ENCODE peak calls at places on chromosomes 7 and 10, in five cellular contexts. One of them, this sample, is unnamed.

GRCh38 chr7:28448708-28449107 is 36.4 kb downstream of the CREB5 start:
- DNase-seq in heart left ventricle: no peak
- DNase-seq in H54: no peak
- DNase-seq in stomach: no peak
- DNase-seq in tibial nerve: no peak
- DNase-seq in this sample: no peak

GRCh38 chr7:66929935-66930334 is 8.9 kb downstream of the TMEM248 start:
- DNase-seq in heart left ventricle: no peak
- DNase-seq in tibial nerve: no peak
- DNase-seq in H54: no peak
- DNase-seq in stomach: no peak
- DNase-seq in this sample: no peak

GRCh38 chr10:117892681-117893220 is 154.0 kb downstream of the RAB11FIP2 start:
- DNase-seq in heart left ventricle: no peak
- DNase-seq in stomach: no peak
- DNase-seq in H54: no peak
- DNase-seq in tibial nerve: no peak
- DNase-seq in this sample: no peak

GRCh38 chr7:2405601-2406345 is 2.4 kb downstream of the CHST12 start:
- DNase-seq in heart left ventricle: no peak
- DNase-seq in stomach: no peak
- DNase-seq in H54: no peak
- DNase-seq in tibial nerve: no peak
- DNase-seq in this sample: no peak

GRCh38 chr7:45593877-45594276 is 19.7 kb downstream of the ADCY1 start:
- DNase-seq in stomach: peak
- DNase-seq in H54: no peak
- DNase-seq in tibial nerve: no peak
- DNase-seq in heart left ventricle: no peak
- DNase-seq in this sample: no peak

GRCh38 chr10:51894752-51895151 is 195.4 kb upstream of the CSTF2T start:
- DNase-seq in heart left ventricle: no peak
- DNase-seq in stomach: no peak
- DNase-seq in H54: no peak
- DNase-seq in tibial nerve: no peak
- DNase-seq in this sample: no peak

GRCh38 chr7:24419070-24419469 is 135.1 kb downstream of the NPY start:
- DNase-seq in heart left ventricle: no peak
- DNase-seq in tibial nerve: no peak
- DNase-seq in H54: no peak
- DNase-seq in stomach: no peak
- DNase-seq in this sample: no peak

GRCh38 chr7:587769-588168 is 68.1 kb upstream of the PDGFA start:
- DNase-seq in stomach: no peak
- DNase-seq in H54: no peak
- DNase-seq in tibial nerve: no peak
- DNase-seq in heart left ventricle: peak
- DNase-seq in this sample: no peak

GRCh38 chr7:42175834-42176745 is 60.9 kb downstream of the GLI3 start:
- DNase-seq in tibial nerve: no peak
- DNase-seq in stomach: no peak
- DNase-seq in heart left ventricle: no peak
- DNase-seq in H54: no peak
- DNase-seq in this sample: no peak

GRCh38 chr10:70858759-70859158 is 29.6 kb downstream of the PCBD1 start:
- DNase-seq in heart left ventricle: no peak
- DNase-seq in stomach: no peak
- DNase-seq in tibial nerve: no peak
- DNase-seq in H54: no peak
- DNase-seq in this sample: no peak

GRCh38 chr10:100490531-100490930 is 27.7 kb downstream of the WNT8B start:
- DNase-seq in H54: no peak
- DNase-seq in heart left ventricle: no peak
- DNase-seq in stomach: no peak
- DNase-seq in tibial nerve: no peak
- DNase-seq in this sample: no peak

GRCh38 chr7:74017122-74017521 is 10.9 kb upstream of the ELN start:
- DNase-seq in H54: no peak
- DNase-seq in stomach: no peak
- DNase-seq in heart left ventricle: no peak
- DNase-seq in tibial nerve: no peak
- DNase-seq in this sample: no peak

GRCh38 chr7:44380831-44381493 is 55.6 kb upstream of the CAMK2B start:
- DNase-seq in tibial nerve: no peak
- DNase-seq in heart left ventricle: peak
- DNase-seq in stomach: peak
- DNase-seq in H54: peak
- DNase-seq in this sample: peak

GRCh38 chr7:128030999-128031681 is at the start of gene LRRC4:
- DNase-seq in heart left ventricle: peak
- DNase-seq in tibial nerve: no peak
- DNase-seq in H54: no peak
- DNase-seq in stomach: peak
- DNase-seq in this sample: no peak

GRCh38 chr7:128033246-128033645 is 2.0 kb upstream of the LRRC4 start:
- DNase-seq in stomach: no peak
- DNase-seq in heart left ventricle: no peak
- DNase-seq in H54: no peak
- DNase-seq in tibial nerve: no peak
- DNase-seq in this sample: no peak

GRCh38 chr7:128032605-128033235 is 1.5 kb upstream of the LRRC4 start:
- DNase-seq in tibial nerve: no peak
- DNase-seq in H54: no peak
- DNase-seq in stomach: no peak
- DNase-seq in heart left ventricle: peak
- DNase-seq in this sample: no peak

GRCh38 chr7:128030263-128030998 is 806 bp downstream of the LRRC4 start:
- DNase-seq in heart left ventricle: no peak
- DNase-seq in tibial nerve: no peak
- DNase-seq in stomach: no peak
- DNase-seq in H54: no peak
- DNase-seq in this sample: no peak

GRCh38 chr7:128031901-128032604 is 816 bp upstream of the LRRC4 start:
- DNase-seq in H54: no peak
- DNase-seq in stomach: peak
- DNase-seq in heart left ventricle: peak
- DNase-seq in tibial nerve: no peak
- DNase-seq in this sample: no peak
- TF ChIP-seq POLR2A in H54: no peak
- TF ChIP-seq POLR2A in stomach: no peak
- TF ChIP-seq POLR2A in heart left ventricle: no peak
- TF ChIP-seq POLR2A in tibial nerve: no peak
- TF ChIP-seq POLR2A in this sample: no peak

GRCh38 chr7:151131284-151131621 is 36.2 kb downstream of the GBX1 start:
- DNase-seq in stomach: no peak
- DNase-seq in heart left ventricle: no peak
- DNase-seq in H54: no peak
- DNase-seq in tibial nerve: no peak
- DNase-seq in this sample: no peak
- TF ChIP-seq POLR2A in stomach: no peak
- TF ChIP-seq POLR2A in heart left ventricle: no peak
- TF ChIP-seq POLR2A in H54: no peak
- TF ChIP-seq POLR2A in tibial nerve: no peak
- TF ChIP-seq POLR2A in this sample: no peak

GRCh38 chr7:129828078-129828762 is 124.5 kb downstream of the UBE2H start:
- DNase-seq in H54: no peak
- DNase-seq in heart left ventricle: no peak
- DNase-seq in stomach: no peak
- DNase-seq in tibial nerve: no peak
- DNase-seq in this sample: peak

GRCh38 chr7:129827467-129827990 is 125.2 kb downstream of the UBE2H start:
- DNase-seq in H54: no peak
- DNase-seq in heart left ventricle: no peak
- DNase-seq in tibial nerve: no peak
- DNase-seq in stomach: no peak
- DNase-seq in this sample: no peak

GRCh38 chr7:129825005-129825553 is 127.7 kb downstream of the UBE2H start:
- DNase-seq in tibial nerve: no peak
- DNase-seq in heart left ventricle: peak
- DNase-seq in H54: peak
- DNase-seq in stomach: no peak
- DNase-seq in this sample: no peak

GRCh38 chr7:129824291-129825004 is 128.3 kb downstream of the UBE2H start:
- DNase-seq in H54: no peak
- DNase-seq in stomach: no peak
- DNase-seq in heart left ventricle: no peak
- DNase-seq in tibial nerve: no peak
- DNase-seq in this sample: peak

DNA sequence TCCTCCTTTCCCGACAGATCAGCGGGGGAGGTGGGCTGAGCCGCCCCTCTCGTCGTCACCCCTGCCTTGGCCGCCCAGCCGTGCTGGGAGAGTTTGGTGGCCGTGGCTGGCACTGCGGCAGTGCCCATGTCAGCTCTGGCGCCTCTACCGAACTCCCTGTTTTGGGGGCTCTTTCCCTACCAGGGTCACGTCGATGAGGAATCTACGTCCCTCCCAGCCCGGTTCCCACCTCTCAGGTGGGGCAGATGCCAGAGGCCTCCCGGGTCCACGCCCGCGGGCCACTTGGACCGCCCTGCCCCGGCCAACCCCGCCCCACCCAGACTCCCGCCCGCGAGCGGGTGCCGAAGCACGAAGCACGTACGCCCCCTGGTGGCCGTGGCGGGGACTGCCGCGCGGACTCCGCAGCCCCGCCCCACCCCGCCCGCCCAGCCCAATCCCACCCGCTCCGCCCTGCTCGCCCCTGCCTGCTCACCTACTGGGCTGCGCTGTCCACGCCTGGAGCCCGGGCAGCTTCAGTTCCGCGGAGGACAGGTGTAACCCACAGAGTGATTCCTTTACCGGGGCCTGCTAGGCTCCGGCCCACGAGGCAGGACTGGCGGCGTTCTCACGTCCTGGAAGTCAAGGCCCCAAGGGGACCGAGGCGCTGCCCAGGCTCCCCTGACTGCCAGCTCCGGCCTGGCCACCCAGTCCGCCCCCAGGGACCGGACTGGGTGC is 127.0 kb downstream of the UBE2H start:
- DNase-seq in stomach: peak
- DNase-seq in heart left ventricle: peak
- DNase-seq in tibial nerve: peak
- DNase-seq in H54: peak
- DNase-seq in this sample: peak
- TF ChIP-seq POLR2A in stomach: no peak
- TF ChIP-seq POLR2A in heart left ventricle: peak
- TF ChIP-seq POLR2A in tibial nerve: no peak
- TF ChIP-seq POLR2A in H54: peak
- TF ChIP-seq POLR2A in this sample: no peak

DNA sequence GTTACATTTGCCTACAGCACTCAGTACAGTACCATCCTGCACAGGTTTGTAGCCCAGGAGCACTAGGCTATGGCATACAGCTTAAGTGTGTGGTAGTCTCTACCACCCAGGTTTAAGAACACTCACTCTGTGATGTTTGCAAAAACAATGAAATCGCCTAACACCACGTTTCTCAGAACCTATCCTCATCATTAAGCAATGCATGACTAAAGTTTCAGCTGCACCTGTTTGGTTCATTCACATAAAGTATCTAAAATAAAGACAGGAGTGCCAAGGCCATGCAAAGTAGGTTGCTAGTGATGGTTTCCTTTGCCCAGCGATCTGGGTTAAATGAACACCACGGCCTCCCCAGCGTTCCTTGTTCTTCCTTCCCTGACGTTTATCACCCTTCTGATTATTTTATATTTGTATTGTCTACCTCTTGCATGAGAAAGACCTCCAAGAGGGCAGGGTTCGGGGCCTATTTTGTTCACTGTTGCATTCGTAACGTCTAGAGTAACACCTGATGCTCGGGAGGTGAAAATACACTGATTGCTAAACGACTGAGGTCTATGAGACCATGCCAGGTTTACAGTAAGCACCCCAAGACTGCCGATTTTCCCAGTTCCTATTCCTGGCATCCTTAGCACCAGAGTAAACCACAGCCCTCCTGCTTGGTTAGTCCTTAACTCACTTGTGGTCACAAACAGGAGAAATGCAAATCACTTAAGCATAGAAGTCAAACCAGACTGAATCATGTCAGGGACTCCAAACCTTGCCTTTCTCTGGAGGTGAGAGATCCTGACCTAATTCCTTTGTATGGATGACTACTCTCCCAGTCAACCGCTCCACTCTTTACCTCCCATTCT is 204.1 kb upstream of the NFE2L3 start:
- DNase-seq in H54: no peak
- DNase-seq in stomach: no peak
- DNase-seq in tibial nerve: no peak
- DNase-seq in heart left ventricle: no peak
- DNase-seq in this sample: no peak
- TF ChIP-seq POLR2A in H54: no peak
- TF ChIP-seq POLR2A in stomach: no peak
- TF ChIP-seq POLR2A in tibial nerve: no peak
- TF ChIP-seq POLR2A in heart left ventricle: no peak
- TF ChIP-seq POLR2A in this sample: no peak

GRCh38 chr7:16989883-16990413 is 108.2 kb upstream of the AGR3 start:
- DNase-seq in H54: peak
- DNase-seq in stomach: peak
- DNase-seq in tibial nerve: peak
- DNase-seq in heart left ventricle: peak
- DNase-seq in this sample: peak
- TF ChIP-seq POLR2A in H54: peak
- TF ChIP-seq POLR2A in stomach: no peak
- TF ChIP-seq POLR2A in tibial nerve: peak
- TF ChIP-seq POLR2A in heart left ventricle: no peak
- TF ChIP-seq POLR2A in this sample: no peak

GRCh38 chr10:122020202-122020601 is 31.2 kb downstream of the TACC2 start:
- DNase-seq in tibial nerve: no peak
- DNase-seq in stomach: no peak
- DNase-seq in heart left ventricle: no peak
- DNase-seq in H54: no peak
- DNase-seq in this sample: no peak

GRCh38 chr10:122018951-122019413 is 30.0 kb downstream of the TACC2 start:
- DNase-seq in H54: no peak
- DNase-seq in heart left ventricle: no peak
- DNase-seq in tibial nerve: no peak
- DNase-seq in stomach: peak
- DNase-seq in this sample: no peak

GRCh38 chr10:122021421-122021820 is 32.5 kb downstream of the TACC2 start:
- DNase-seq in H54: no peak
- DNase-seq in tibial nerve: no peak
- DNase-seq in stomach: peak
- DNase-seq in heart left ventricle: no peak
- DNase-seq in this sample: peak

GRCh38 chr10:122021828-122022227 is 32.9 kb downstream of the TACC2 start:
- DNase-seq in stomach: no peak
- DNase-seq in tibial nerve: no peak
- DNase-seq in heart left ventricle: no peak
- DNase-seq in H54: no peak
- DNase-seq in this sample: no peak

GRCh38 chr10:122019414-122019975 is 30.5 kb downstream of the TACC2 start:
- DNase-seq in tibial nerve: no peak
- DNase-seq in heart left ventricle: no peak
- DNase-seq in H54: no peak
- DNase-seq in stomach: peak
- DNase-seq in this sample: no peak
- TF ChIP-seq POLR2A in tibial nerve: no peak
- TF ChIP-seq POLR2A in heart left ventricle: no peak
- TF ChIP-seq POLR2A in H54: no peak
- TF ChIP-seq POLR2A in stomach: no peak
- TF ChIP-seq POLR2A in this sample: no peak

This sample was measured in lower leg skin.